ENCODE peak calls at places on chromosome 9, in five cellular contexts. One of them, this sample, is unnamed.

GRCh38 chr9:69030851-69031645 is 4.5 kb upstream of the FXN start:
- DNase-seq in body of pancreas: no peak
- DNase-seq in keratinocyte: no peak
- DNase-seq in neural crest cell: no peak
- DNase-seq in WTC11: no peak
- DNase-seq in this sample: no peak

GRCh38 chr9:36834736-36835135 is 199.3 kb downstream of the PAX5 start:
- DNase-seq in body of pancreas: no peak
- DNase-seq in neural crest cell: no peak
- DNase-seq in WTC11: no peak
- DNase-seq in keratinocyte: no peak
- DNase-seq in this sample: no peak

GRCh38 chr9:136719212-136719880 is 7.0 kb downstream of the DIPK1B start:
- DNase-seq in body of pancreas: peak
- DNase-seq in WTC11: no peak
- DNase-seq in neural crest cell: no peak
- DNase-seq in keratinocyte: no peak
- DNase-seq in this sample: no peak

GRCh38 chr9:34994429-34995287 is 5.1 kb downstream of the DNAJB5 start:
- DNase-seq in body of pancreas: peak
- DNase-seq in keratinocyte: no peak
- DNase-seq in neural crest cell: peak
- DNase-seq in WTC11: peak
- DNase-seq in this sample: no peak

GRCh38 chr9:94554439-94555331 is at the start of gene PCAT7:
- DNase-seq in neural crest cell: peak
- DNase-seq in body of pancreas: peak
- DNase-seq in keratinocyte: no peak
- DNase-seq in WTC11: peak
- DNase-seq in this sample: peak

GRCh38 chr9:84239341-84239740 is 101.2 kb downstream of the SLC28A3 start:
- DNase-seq in WTC11: no peak
- DNase-seq in keratinocyte: no peak
- DNase-seq in body of pancreas: no peak
- DNase-seq in neural crest cell: no peak
- DNase-seq in this sample: no peak

GRCh38 chr9:97744710-97745708 is 47.9 kb upstream of the XPA start:
- DNase-seq in body of pancreas: peak
- DNase-seq in WTC11: peak
- DNase-seq in keratinocyte: no peak
- DNase-seq in neural crest cell: no peak
- DNase-seq in this sample: no peak

GRCh38 chr9:104882574-104882973 is 45.4 kb downstream of the ABCA1 start:
- DNase-seq in neural crest cell: no peak
- DNase-seq in keratinocyte: no peak
- DNase-seq in body of pancreas: no peak
- DNase-seq in WTC11: no peak
- DNase-seq in this sample: no peak

GRCh38 chr9:2087500-2088313 is 72.6 kb downstream of the SMARCA2 start:
- DNase-seq in keratinocyte: peak
- DNase-seq in neural crest cell: no peak
- DNase-seq in WTC11: no peak
- DNase-seq in body of pancreas: no peak
- DNase-seq in this sample: no peak

GRCh38 chr9:106019702-106020101 is 325.4 kb downstream of the TMEM38B start:
- DNase-seq in WTC11: peak
- DNase-seq in keratinocyte: no peak
- DNase-seq in neural crest cell: peak
- DNase-seq in body of pancreas: no peak
- DNase-seq in this sample: no peak

GRCh38 chr9:106773750-106774149 is 89.2 kb upstream of the ZNF462 start:
- DNase-seq in keratinocyte: peak
- DNase-seq in body of pancreas: no peak
- DNase-seq in neural crest cell: no peak
- DNase-seq in WTC11: no peak
- DNase-seq in this sample: no peak

GRCh38 chr9:99019523-99020331 is 76.0 kb downstream of the COL15A1 start:
- DNase-seq in neural crest cell: no peak
- DNase-seq in body of pancreas: no peak
- DNase-seq in WTC11: no peak
- DNase-seq in keratinocyte: peak
- DNase-seq in this sample: no peak

GRCh38 chr9:112833081-112833480 is 57.6 kb downstream of the SLC46A2 start:
- DNase-seq in neural crest cell: no peak
- DNase-seq in WTC11: no peak
- DNase-seq in body of pancreas: no peak
- DNase-seq in keratinocyte: no peak
- DNase-seq in this sample: no peak

GRCh38 chr9:98218562-98219363 is 26.3 kb upstream of the CORO2A start:
- DNase-seq in neural crest cell: no peak
- DNase-seq in keratinocyte: no peak
- DNase-seq in WTC11: peak
- DNase-seq in body of pancreas: no peak
- DNase-seq in this sample: no peak

GRCh38 chr9:97889941-97890557 is 32.3 kb downstream of the TRMO start:
- DNase-seq in neural crest cell: peak
- DNase-seq in body of pancreas: peak
- DNase-seq in keratinocyte: no peak
- DNase-seq in WTC11: peak
- DNase-seq in this sample: peak

GRCh38 chr9:31445357-31445756 is 939.1 kb upstream of the ACO1 start:
- DNase-seq in neural crest cell: no peak
- DNase-seq in keratinocyte: no peak
- DNase-seq in body of pancreas: no peak
- DNase-seq in WTC11: no peak
- DNase-seq in this sample: no peak

GRCh38 chr9:129938291-129938979 is 103.2 kb downstream of the USP20 start:
- DNase-seq in WTC11: no peak
- DNase-seq in body of pancreas: no peak
- DNase-seq in neural crest cell: no peak
- DNase-seq in keratinocyte: no peak
- DNase-seq in this sample: no peak

GRCh38 chr9:13139641-13140171 is 139.8 kb downstream of the MPDZ start:
- DNase-seq in WTC11: no peak
- DNase-seq in neural crest cell: peak
- DNase-seq in keratinocyte: no peak
- DNase-seq in body of pancreas: no peak
- DNase-seq in this sample: no peak

GRCh38 chr9:86337469-86338107 is 16.6 kb downstream of the TUT7 start:
- DNase-seq in keratinocyte: no peak
- DNase-seq in body of pancreas: no peak
- DNase-seq in WTC11: no peak
- DNase-seq in neural crest cell: no peak
- DNase-seq in this sample: no peak

GRCh38 chr9:114504341-114505186 is 709 bp downstream of the WHRN start:
- DNase-seq in neural crest cell: peak
- DNase-seq in keratinocyte: no peak
- DNase-seq in body of pancreas: peak
- DNase-seq in WTC11: peak
- DNase-seq in this sample: peak

GRCh38 chr9:32500768-32501167 is 25.2 kb downstream of the RIGI start:
- DNase-seq in WTC11: no peak
- DNase-seq in neural crest cell: no peak
- DNase-seq in keratinocyte: no peak
- DNase-seq in body of pancreas: no peak
- DNase-seq in this sample: no peak

GRCh38 chr9:8850916-8851315 is 1051.3 kb upstream of the DMAC1 start:
- DNase-seq in keratinocyte: no peak
- DNase-seq in WTC11: no peak
- DNase-seq in neural crest cell: no peak
- DNase-seq in body of pancreas: no peak
- DNase-seq in this sample: no peak

GRCh38 chr9:94639045-94639995 is at the start of gene FBP1:
- DNase-seq in neural crest cell: peak
- DNase-seq in keratinocyte: no peak
- DNase-seq in WTC11: peak
- DNase-seq in body of pancreas: peak
- DNase-seq in this sample: no peak

GRCh38 chr9:84754461-84754860 is 84.9 kb downstream of the NTRK2 start:
- DNase-seq in WTC11: no peak
- DNase-seq in keratinocyte: no peak
- DNase-seq in neural crest cell: no peak
- DNase-seq in body of pancreas: no peak
- DNase-seq in this sample: no peak

GRCh38 chr9:16131269-16131668 is 578.4 kb downstream of the CCDC171 start:
- DNase-seq in neural crest cell: no peak
- DNase-seq in body of pancreas: no peak
- DNase-seq in WTC11: no peak
- DNase-seq in keratinocyte: no peak
- DNase-seq in this sample: no peak
- TF ChIP-seq CTCF in neural crest cell: no peak
- TF ChIP-seq CTCF in body of pancreas: no peak
- TF ChIP-seq CTCF in WTC11: no peak
- TF ChIP-seq CTCF in keratinocyte: peak
- TF ChIP-seq CTCF in this sample: peak

GRCh38 chr9:92019658-92020057 is 69.6 kb upstream of the ROR2 start:
- DNase-seq in keratinocyte: no peak
- DNase-seq in neural crest cell: no peak
- DNase-seq in body of pancreas: no peak
- DNase-seq in WTC11: no peak
- DNase-seq in this sample: no peak
- TF ChIP-seq CTCF in keratinocyte: no peak
- TF ChIP-seq CTCF in neural crest cell: no peak
- TF ChIP-seq CTCF in body of pancreas: no peak
- TF ChIP-seq CTCF in WTC11: no peak
- TF ChIP-seq CTCF in this sample: no peak

GRCh38 chr9:117414220-117414905 is 494 bp downstream of the ASTN2 start:
- DNase-seq in neural crest cell: peak
- DNase-seq in WTC11: peak
- DNase-seq in keratinocyte: no peak
- DNase-seq in body of pancreas: peak
- DNase-seq in this sample: peak
- TF ChIP-seq CTCF in neural crest cell: no peak
- TF ChIP-seq CTCF in WTC11: no peak
- TF ChIP-seq CTCF in keratinocyte: no peak
- TF ChIP-seq CTCF in body of pancreas: no peak
- TF ChIP-seq CTCF in this sample: peak

GRCh38 chr9:366620-367019 is 152.0 kb downstream of the DOCK8 start:
- DNase-seq in keratinocyte: no peak
- DNase-seq in body of pancreas: no peak
- DNase-seq in WTC11: no peak
- DNase-seq in neural crest cell: no peak
- DNase-seq in this sample: no peak
- TF ChIP-seq CTCF in keratinocyte: no peak
- TF ChIP-seq CTCF in body of pancreas: no peak
- TF ChIP-seq CTCF in WTC11: no peak
- TF ChIP-seq CTCF in neural crest cell: no peak
- TF ChIP-seq CTCF in this sample: peak

GRCh38 chr9:120842685-120843485 is at the start of gene PSMD5:
- DNase-seq in neural crest cell: peak
- DNase-seq in keratinocyte: peak
- DNase-seq in WTC11: peak
- DNase-seq in body of pancreas: peak
- DNase-seq in this sample: peak
- TF ChIP-seq CTCF in neural crest cell: no peak
- TF ChIP-seq CTCF in keratinocyte: peak
- TF ChIP-seq CTCF in WTC11: no peak
- TF ChIP-seq CTCF in body of pancreas: peak
- TF ChIP-seq CTCF in this sample: peak